ENCODE peak calls at places on chromosome 11, in nine cellular contexts. B is sigmoid colon, G is spleen, O is SK-N-SH, V is breast epithelium, A is Panc1, S is H1, C is GM23338, K is K562. L is an unnamed sample. For H3K4me1, the result is how much of the 10 kb centered on the place peaks cover.

GRCh38 chr11:110110854-110111253 is 17.7 kb downstream of the ZC3H12C start:
- DNase-seq in B (no peak), S (no peak), G (no peak), A (no peak), K (no peak), V (no peak), C (no peak), O (no peak), L (no peak)

GRCh38 chr11:111814567-111814966 is 48.4 kb upstream of the PPP2R1B start:
- DNase-seq in G (no peak), V (no peak), K (no peak), C (no peak), A (no peak), S (no peak), O (no peak), B (no peak), L (no peak)

GRCh38 chr11:24134879-24135588 is 361.8 kb upstream of the LUZP2 start:
- DNase-seq in A (no peak), C (no peak), V (no peak), O (no peak), G (no peak), B (no peak), S (no peak), K (no peak), L (no peak)

GRCh38 chr11:64100345-64100744 is 64.6 kb downstream of the FLRT1 start:
- DNase-seq in S (no peak), K (peak), C (peak), O (no peak), B (no peak), G (no peak), V (no peak), A (no peak), L (no peak)

GRCh38 chr11:99068832-99069231 is 48.1 kb downstream of the CNTN5 start:
- DNase-seq in O (no peak), A (no peak), C (no peak), S (no peak), G (no peak), K (no peak), B (no peak), V (no peak), L (no peak)

GRCh38 chr11:63277345-63277943 is 34.0 kb upstream of the SLC22A25 start:
- DNase-seq in A (no peak), O (no peak), S (no peak), K (no peak), C (peak), B (no peak), G (no peak), V (no peak), L (no peak)

GRCh38 chr11:44133335-44133946 is 38.0 kb downstream of the EXT2 start:
- DNase-seq in B (no peak), G (no peak), O (peak), K (peak), A (no peak), S (no peak), V (no peak), C (peak), L (no peak)

GRCh38 chr11:134019500-134019899 is 49.4 kb upstream of the JAM3 start:
- DNase-seq in A (no peak), V (no peak), K (no peak), O (no peak), S (no peak), B (no peak), C (no peak), G (no peak), L (no peak)

GRCh38 chr11:115612331-115612730 is 108.1 kb upstream of the CADM1 start:
- DNase-seq in C (peak), K (no peak), B (no peak), S (peak), V (no peak), O (no peak), G (no peak), A (no peak), L (no peak)

GRCh38 chr11:65290448-65291165 is 24.1 kb upstream of the CDC42EP2 start:
- DNase-seq in K (peak), S (no peak), C (no peak), B (peak), A (no peak), G (peak), O (no peak), V (no peak), L (peak)

GRCh38 chr11:75013051-75013450 is 24.3 kb downstream of the NEU3 start:
- DNase-seq in B (no peak), V (no peak), A (no peak), O (no peak), K (peak), G (no peak), C (no peak), S (no peak), L (no peak)

GRCh38 chr11:119702261-119702591 is 26.8 kb downstream of the NECTIN1 start:
- DNase-seq in B (no peak), K (no peak), C (no peak), V (no peak), S (no peak), G (no peak), A (no peak), O (peak), L (no peak)

GRCh38 chr11:102912482-102912830 is 37.7 kb upstream of the MMP12 start:
- DNase-seq in G (no peak), C (no peak), A (no peak), K (no peak), B (no peak), V (no peak), S (no peak), O (no peak), L (no peak)

GRCh38 chr11:60005360-60005759 is 11.6 kb upstream of the OOSP4B start:
- DNase-seq in O (no peak), S (no peak), V (no peak), C (no peak), G (no peak), K (no peak), A (no peak), B (no peak), L (no peak)

GRCh38 chr11:122755409-122755808 is 82.9 kb upstream of the CRTAM start:
- DNase-seq in A (no peak), O (peak), K (peak), G (no peak), S (no peak), B (no peak), V (no peak), C (no peak), L (no peak)

GRCh38 chr11:119594639-119595249 is 134.3 kb downstream of the NECTIN1 start:
- DNase-seq in O (no peak), A (no peak), C (no peak), V (no peak), S (no peak), K (peak), G (no peak), B (no peak), L (no peak)

DNA sequence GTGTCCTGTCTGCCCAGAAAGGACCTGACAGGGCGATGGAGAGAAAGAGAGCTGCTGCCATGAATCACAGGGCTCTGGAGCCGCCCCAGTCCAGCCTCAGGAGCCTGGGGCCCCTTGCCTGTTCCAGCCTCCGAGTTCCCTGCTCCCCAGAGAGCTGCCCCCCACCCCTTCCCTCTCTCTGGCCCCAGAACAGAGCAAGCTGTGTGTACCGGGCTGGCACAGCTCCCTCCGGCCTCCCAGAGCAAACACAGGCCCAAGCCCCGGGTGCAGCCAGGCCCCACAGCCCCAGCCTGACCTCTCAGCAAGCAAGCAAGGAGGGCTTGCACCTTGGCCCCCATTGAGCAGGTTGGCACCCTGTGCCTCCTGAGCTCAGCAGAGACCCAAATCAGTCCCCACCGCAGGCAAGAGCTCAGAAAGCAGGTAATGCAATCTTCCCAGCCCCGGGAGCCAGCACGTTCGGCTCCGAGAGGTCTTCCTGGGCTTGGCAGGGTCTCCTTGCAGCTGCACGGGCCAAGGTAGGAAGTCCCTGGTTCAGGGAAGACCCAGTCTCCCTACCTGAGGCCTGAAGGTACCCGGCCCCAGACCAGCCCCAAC is 1.4 kb downstream of the PACSIN3 start:
- DNase-seq in B (peak), G (no peak), K (no peak), C (peak), O (peak), S (no peak), V (peak), A (no peak), L (no peak)
- TF ChIP-seq POLR2AphosphoS5 in B (no peak), G (no peak), K (no peak), C (no peak), O (no peak), S (no peak), V (no peak), A (no peak), L (no peak)

GRCh38 chr11:76766521-76766920 is 16.6 kb upstream of the TSKU start:
- DNase-seq in K (no peak), V (peak), O (no peak), C (no peak), S (no peak), G (peak), B (no peak), A (no peak), L (no peak)
- H3K4me1 ChIP-seq in K (under half), V (under half), O (under half), C (under half), S (under half), G (under half), B (under half), A (under half), L (half or more)

GRCh38 chr11:69011624-69012091 is 1.4 kb downstream of the MRGPRF start:
- DNase-seq in K (no peak), A (no peak), B (no peak), G (peak), C (no peak), O (no peak), V (no peak), S (no peak), L (no peak)
- H3K4me3 ChIP-seq in K (no peak), A (no peak), B (peak), G (peak), C (peak), O (no peak), V (peak), S (peak), L (peak)

DNA sequence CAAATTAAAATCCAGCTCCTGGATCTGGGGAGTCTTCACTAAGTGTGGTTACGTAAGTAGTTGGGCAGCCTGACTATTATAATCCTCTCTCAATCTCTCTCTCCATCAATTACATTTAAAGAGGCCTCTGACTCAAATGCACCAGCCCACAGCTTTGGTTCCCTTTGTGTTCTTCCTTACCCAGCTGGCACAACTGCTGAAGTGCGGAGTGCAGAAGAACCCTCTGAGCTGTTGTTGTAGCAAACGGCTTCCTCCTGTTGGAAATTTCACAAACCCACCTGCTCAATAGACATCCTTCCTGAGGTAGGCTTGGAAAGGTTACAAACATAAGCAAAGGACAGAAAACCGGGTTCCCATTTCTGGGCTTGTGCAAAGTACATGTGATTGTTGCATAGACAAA is 17.0 kb upstream of the SORL1 start:
- DNase-seq in B (no peak), C (no peak), G (no peak), S (no peak), O (no peak), V (no peak), A (no peak), K (no peak), L (no peak)
- TF ChIP-seq POLR2AphosphoS5 in B (no peak), C (no peak), G (no peak), S (no peak), O (no peak), V (no peak), A (no peak), K (no peak), L (no peak)

GRCh38 chr11:847876-848275 is 5.2 kb downstream of the TSPAN4 start:
- DNase-seq in G (no peak), O (no peak), A (no peak), K (no peak), V (no peak), S (no peak), C (no peak), B (no peak), L (no peak)

GRCh38 chr11:848380-848931 is 5.8 kb downstream of the TSPAN4 start:
- DNase-seq in O (peak), B (no peak), V (no peak), S (no peak), C (peak), K (peak), A (no peak), G (peak), L (peak)

GRCh38 chr11:850777-851762 is 8.4 kb downstream of the TSPAN4 start:
- DNase-seq in S (no peak), V (no peak), B (no peak), C (peak), K (peak), A (no peak), O (peak), G (no peak), L (no peak)

GRCh38 chr11:848988-849824 is 6.6 kb downstream of the TSPAN4 start:
- DNase-seq in S (no peak), C (peak), A (no peak), K (no peak), B (no peak), G (no peak), O (peak), V (no peak), L (no peak)

DNA sequence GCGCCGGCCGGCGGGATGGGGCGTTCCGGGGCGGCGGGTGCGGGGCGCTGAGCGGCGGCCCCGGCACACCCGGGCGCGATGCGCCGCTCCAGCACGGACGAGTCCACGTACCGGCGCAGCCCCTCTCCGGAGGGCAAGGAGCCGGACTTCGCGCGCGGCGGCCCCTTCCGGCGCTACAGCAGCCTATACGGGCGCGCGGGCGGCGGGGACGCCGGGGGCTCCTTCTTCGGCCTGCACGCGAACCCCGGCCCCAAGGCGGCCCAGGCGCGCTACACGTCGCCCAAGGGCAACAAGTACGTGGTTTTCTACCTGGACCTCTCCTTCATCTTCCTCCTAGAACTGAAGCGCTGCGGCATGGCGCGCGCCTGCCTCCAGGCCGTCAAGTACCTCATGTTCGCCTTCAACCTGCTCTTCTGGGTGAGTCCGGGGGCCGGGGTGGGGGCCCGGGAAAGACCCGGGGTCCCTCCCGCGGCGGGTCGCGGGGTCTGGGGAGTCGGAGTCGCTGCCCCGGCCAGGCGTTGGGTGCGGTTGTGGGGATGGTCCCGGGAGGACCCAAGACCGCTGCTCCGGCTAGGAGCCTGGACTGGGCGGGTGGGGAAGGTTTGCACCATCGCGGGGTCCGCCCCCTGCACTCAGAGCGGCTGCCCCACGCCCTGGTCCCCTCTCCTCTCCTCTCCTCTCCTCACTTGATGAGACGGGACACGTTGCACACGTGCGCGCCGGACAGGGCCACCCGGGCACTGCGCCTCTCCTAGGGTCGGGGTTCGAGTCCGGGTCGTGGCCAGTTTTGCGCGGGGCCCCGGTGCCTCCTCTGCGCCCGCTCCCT is 7.5 kb downstream of the TSPAN4 start:
- DNase-seq in B (no peak), K (no peak), A (no peak), O (peak), S (no peak), G (no peak), V (no peak), C (no peak), L (no peak)
- H3K4me1 ChIP-seq in B (half or more), K (under half), A (half or more), O (under half), S (under half), G (under half), V (under half), C (under half), L (under half)

GRCh38 chr11:40166892-40167291 is 1292.6 kb downstream of the LRRC4C start:
- DNase-seq in S (no peak), B (no peak), K (no peak), G (no peak), A (no peak), O (no peak), V (no peak), C (no peak), L (no peak)

GRCh38 chr11:40170076-40170475 is 1289.4 kb downstream of the LRRC4C start:
- DNase-seq in S (no peak), A (no peak), V (no peak), G (no peak), K (no peak), C (no peak), O (no peak), B (no peak), L (no peak)

GRCh38 chr11:40162901-40163300 is 1296.6 kb downstream of the LRRC4C start:
- DNase-seq in O (no peak), A (no peak), V (no peak), K (no peak), S (no peak), C (no peak), G (no peak), B (no peak), L (no peak)

GRCh38 chr11:40168461-40168860 is 1291.0 kb downstream of the LRRC4C start:
- DNase-seq in C (no peak), O (no peak), B (no peak), V (no peak), A (no peak), K (no peak), G (no peak), S (no peak), L (no peak)
- H3K4me3 ChIP-seq in C (no peak), O (no peak), B (no peak), V (no peak), A (no peak), K (no peak), G (no peak), S (no peak), L (no peak)

GRCh38 chr11:33536178-33536577 is 164.4 kb downstream of the C11orf91 start:
- DNase-seq in B (no peak), S (no peak), G (no peak), O (no peak), K (no peak), A (no peak), V (no peak), C (no peak), L (no peak)

GRCh38 chr11:33538726-33539125 is 161.9 kb downstream of the C11orf91 start:
- DNase-seq in S (no peak), G (no peak), V (no peak), K (no peak), B (no peak), A (no peak), O (no peak), C (no peak), L (no peak)

GRCh38 chr11:33542921-33543320 is 157.7 kb downstream of the C11orf91 start:
- DNase-seq in O (peak), K (peak), A (peak), G (no peak), V (no peak), S (peak), C (peak), B (no peak), L (peak)

GRCh38 chr11:33540946-33541915 is 159.4 kb downstream of the C11orf91 start:
- DNase-seq in A (no peak), V (no peak), C (no peak), B (no peak), O (no peak), G (no peak), K (no peak), S (no peak), L (no peak)

DNA sequence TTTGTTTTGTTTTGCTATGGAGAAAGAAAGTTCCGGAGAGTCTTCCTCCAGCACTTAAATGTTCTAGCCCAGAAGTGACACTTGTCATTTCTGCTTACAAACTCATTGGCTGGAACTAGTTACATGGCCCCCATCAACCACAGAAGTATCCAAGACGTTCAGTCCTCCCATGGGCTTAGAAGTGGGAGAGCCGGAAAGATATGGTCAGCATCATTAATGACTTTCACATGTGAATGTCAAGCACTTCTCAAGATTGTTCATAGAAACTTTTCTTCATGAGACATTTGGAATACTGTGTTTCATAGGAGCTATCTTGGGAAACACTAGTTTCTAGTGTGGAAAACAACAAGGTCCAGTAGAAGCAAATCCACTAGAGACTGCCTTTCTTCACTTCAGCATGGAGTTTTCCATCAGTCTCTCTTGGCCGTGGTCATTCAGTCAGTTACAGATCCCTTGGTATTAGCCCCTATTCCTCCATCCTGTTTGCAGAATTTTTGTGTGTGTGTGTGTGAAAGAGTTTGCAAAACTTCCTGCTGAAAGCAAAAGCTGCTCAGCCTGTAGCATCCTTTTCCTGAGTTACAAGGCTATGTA is 160.9 kb downstream of the C11orf91 start:
- DNase-seq in K (no peak), C (no peak), V (no peak), O (no peak), G (no peak), A (no peak), B (no peak), S (no peak), L (no peak)
- TF ChIP-seq POLR2AphosphoS5 in K (no peak), C (no peak), V (no peak), O (no peak), G (no peak), A (no peak), B (no peak), S (no peak), L (no peak)

GRCh38 chr11:20032577-20033265 is 127.6 kb downstream of the DBX1 start:
- DNase-seq in S (no peak), C (no peak), O (no peak), V (no peak), G (no peak), A (no peak), B (no peak), K (no peak), L (no peak)
- H3K4me1 ChIP-seq in S (under half), C (half or more), O (half or more), V (under half), G (under half), A (under half), B (under half), K (under half), L (under half)

GRCh38 chr11:104256525-104256924 is 92.6 kb upstream of the PDGFD start:
- DNase-seq in O (no peak), G (no peak), A (no peak), C (peak), V (no peak), B (no peak), S (no peak), K (no peak), L (no peak)
- H3K4me3 ChIP-seq in O (no peak), G (no peak), A (no peak), C (no peak), V (no peak), B (no peak), S (no peak), K (no peak), L (no peak)

L was measured in transverse colon.